ENCODE peak calls at places on chromosomes 4 and X, in four cellular contexts. One of them, this sample, is unnamed.

GRCh38 chr4:56252561-56253152 is 134.6 kb downstream of the AASDH start:
- DNase-seq in NCI-H1694 treated with DMSO at 0.1 percent for 48 hours: no peak
- DNase-seq in NAMALWA: no peak
- DNase-seq in HT1080: no peak
- DNase-seq in this sample: no peak

GRCh38 chr4:165720411-165721082 is 152.5 kb upstream of the TLL1 start:
- DNase-seq in NCI-H1694 treated with DMSO at 0.1 percent for 48 hours: no peak
- DNase-seq in NAMALWA: no peak
- DNase-seq in HT1080: no peak
- DNase-seq in this sample: no peak

GRCh38 chr4:35725131-35725530 is 519.2 kb downstream of the ARAP2 start:
- DNase-seq in NCI-H1694 treated with DMSO at 0.1 percent for 48 hours: no peak
- DNase-seq in NAMALWA: peak; percentile 28
- DNase-seq in HT1080: no peak
- DNase-seq in this sample: no peak

GRCh38 chr4:1072830-1073446 is 40.4 kb downstream of the RNF212 start:
- DNase-seq in NCI-H1694 treated with DMSO at 0.1 percent for 48 hours: peak; percentile 7
- DNase-seq in NAMALWA: peak; percentile 76
- DNase-seq in HT1080: peak; percentile 72
- DNase-seq in this sample: no peak

GRCh38 chrX:39487166-39488006 is 610.4 kb downstream of the BCOR start:
- DNase-seq in NCI-H1694 treated with DMSO at 0.1 percent for 48 hours: no peak
- DNase-seq in NAMALWA: no peak
- DNase-seq in HT1080: no peak
- DNase-seq in this sample: no peak

GRCh38 chr4:40897557-40898203 is 147.9 kb downstream of the NSUN7 start:
- DNase-seq in NCI-H1694 treated with DMSO at 0.1 percent for 48 hours: peak; percentile 50
- DNase-seq in NAMALWA: peak; percentile 72
- DNase-seq in HT1080: peak; percentile 58
- DNase-seq in this sample: peak; percentile 35

GRCh38 chr4:48799157-48799556 is 19.1 kb upstream of the FRYL start:
- DNase-seq in NCI-H1694 treated with DMSO at 0.1 percent for 48 hours: no peak
- DNase-seq in NAMALWA: no peak
- DNase-seq in HT1080: peak; percentile 25
- DNase-seq in this sample: no peak

GRCh38 chr4:37936889-37937498 is 23.2 kb upstream of the PTTG2 start:
- DNase-seq in NCI-H1694 treated with DMSO at 0.1 percent for 48 hours: no peak
- DNase-seq in NAMALWA: no peak
- DNase-seq in HT1080: no peak
- DNase-seq in this sample: no peak

GRCh38 chr4:8295471-8295870 is 25.9 kb downstream of the HTRA3 start:
- DNase-seq in NCI-H1694 treated with DMSO at 0.1 percent for 48 hours: no peak
- DNase-seq in NAMALWA: no peak
- DNase-seq in HT1080: no peak
- DNase-seq in this sample: no peak

GRCh38 chrX:17692709-17693346 is 44.5 kb upstream of the SCML1 start:
- DNase-seq in NCI-H1694 treated with DMSO at 0.1 percent for 48 hours: no peak
- DNase-seq in NAMALWA: no peak
- DNase-seq in HT1080: peak; percentile 66
- DNase-seq in this sample: no peak

GRCh38 chr4:151627491-151627890 is 133.3 kb downstream of the GATB start:
- DNase-seq in NCI-H1694 treated with DMSO at 0.1 percent for 48 hours: no peak
- DNase-seq in NAMALWA: no peak
- DNase-seq in HT1080: peak; percentile 73
- DNase-seq in this sample: no peak

GRCh38 chr4:77025643-77026321 is 50.0 kb downstream of the CCNI start:
- DNase-seq in NCI-H1694 treated with DMSO at 0.1 percent for 48 hours: no peak
- DNase-seq in NAMALWA: no peak
- DNase-seq in HT1080: no peak
- DNase-seq in this sample: no peak

GRCh38 chr4:23166919-23167318 is 474.2 kb downstream of the GBA3 start:
- DNase-seq in NCI-H1694 treated with DMSO at 0.1 percent for 48 hours: no peak
- DNase-seq in NAMALWA: no peak
- DNase-seq in HT1080: no peak
- DNase-seq in this sample: no peak

GRCh38 chr4:98657531-98658286 is 702 bp downstream of the TSPAN5 start:
- DNase-seq in NCI-H1694 treated with DMSO at 0.1 percent for 48 hours: peak; percentile 60
- DNase-seq in NAMALWA: no peak
- DNase-seq in HT1080: peak; percentile 88
- DNase-seq in this sample: peak; percentile 65

GRCh38 chr4:4659871-4660651 is 118.2 kb upstream of the STX18 start:
- DNase-seq in NCI-H1694 treated with DMSO at 0.1 percent for 48 hours: no peak
- DNase-seq in NAMALWA: no peak
- DNase-seq in HT1080: peak; percentile 97
- DNase-seq in this sample: no peak

GRCh38 chrX:45781901-45782553 is 581.4 kb upstream of the DIPK2B start:
- DNase-seq in NCI-H1694 treated with DMSO at 0.1 percent for 48 hours: no peak
- DNase-seq in NAMALWA: no peak
- DNase-seq in HT1080: peak; percentile 76
- DNase-seq in this sample: no peak

GRCh38 chrX:39736219-39737211 is 361.2 kb downstream of the BCOR start:
- DNase-seq in NCI-H1694 treated with DMSO at 0.1 percent for 48 hours: no peak
- DNase-seq in NAMALWA: no peak
- DNase-seq in HT1080: peak; percentile 81
- DNase-seq in this sample: no peak

GRCh38 chr4:144583658-144584057 is 62.3 kb upstream of the HHIP start:
- DNase-seq in NCI-H1694 treated with DMSO at 0.1 percent for 48 hours: no peak
- DNase-seq in NAMALWA: no peak
- DNase-seq in HT1080: peak; percentile 62
- DNase-seq in this sample: no peak

GRCh38 chr4:140168474-140168873 is 14.5 kb upstream of the MAML3 start:
- DNase-seq in NCI-H1694 treated with DMSO at 0.1 percent for 48 hours: no peak
- DNase-seq in NAMALWA: no peak
- DNase-seq in HT1080: no peak
- DNase-seq in this sample: no peak

GRCh38 chr4:128582319-128582948 is 227.1 kb upstream of the JADE1 start:
- DNase-seq in NCI-H1694 treated with DMSO at 0.1 percent for 48 hours: no peak
- DNase-seq in NAMALWA: no peak
- DNase-seq in HT1080: no peak
- DNase-seq in this sample: no peak

GRCh38 chr4:14943749-14944148 is 58.5 kb upstream of the CPEB2 start:
- DNase-seq in NCI-H1694 treated with DMSO at 0.1 percent for 48 hours: no peak
- DNase-seq in NAMALWA: no peak
- DNase-seq in HT1080: no peak
- DNase-seq in this sample: no peak

GRCh38 chrX:54633641-54634040 is 103.6 kb downstream of the GNL3L start:
- DNase-seq in NCI-H1694 treated with DMSO at 0.1 percent for 48 hours: no peak
- DNase-seq in NAMALWA: no peak
- DNase-seq in HT1080: no peak
- DNase-seq in this sample: no peak

GRCh38 chr4:151669990-151670389 is 90.8 kb downstream of the GATB start:
- DNase-seq in NCI-H1694 treated with DMSO at 0.1 percent for 48 hours: no peak
- DNase-seq in NAMALWA: no peak
- DNase-seq in HT1080: no peak
- DNase-seq in this sample: no peak

GRCh38 chrX:153646620-153647373 is at the start of gene DUSP9:
- DNase-seq in NCI-H1694 treated with DMSO at 0.1 percent for 48 hours: no peak
- DNase-seq in NAMALWA: no peak
- DNase-seq in HT1080: no peak
- DNase-seq in this sample: no peak

GRCh38 chr4:7190278-7190594 is 2.1 kb upstream of the SORCS2 start:
- DNase-seq in NCI-H1694 treated with DMSO at 0.1 percent for 48 hours: no peak
- DNase-seq in NAMALWA: no peak
- DNase-seq in HT1080: no peak
- DNase-seq in this sample: no peak

GRCh38 chr4:175373031-175373430 is 439.0 kb downstream of the GPM6A start:
- DNase-seq in NCI-H1694 treated with DMSO at 0.1 percent for 48 hours: no peak
- DNase-seq in NAMALWA: no peak
- DNase-seq in HT1080: no peak
- DNase-seq in this sample: no peak

GRCh38 chr4:26346203-26346620 is 25.4 kb downstream of the RBPJ start:
- DNase-seq in NCI-H1694 treated with DMSO at 0.1 percent for 48 hours: no peak
- DNase-seq in NAMALWA: no peak
- DNase-seq in HT1080: no peak
- DNase-seq in this sample: no peak

GRCh38 chr4:157977086-157977485 is 195.7 kb downstream of the GASK1B start:
- DNase-seq in NCI-H1694 treated with DMSO at 0.1 percent for 48 hours: no peak
- DNase-seq in NAMALWA: no peak
- DNase-seq in HT1080: no peak
- DNase-seq in this sample: no peak

GRCh38 chr4:18980516-18981233 is 959.1 kb upstream of the LCORL start:
- DNase-seq in NCI-H1694 treated with DMSO at 0.1 percent for 48 hours: no peak
- DNase-seq in NAMALWA: peak; percentile 41
- DNase-seq in HT1080: peak; percentile 51
- DNase-seq in this sample: no peak

GRCh38 chr4:152628128-152628527 is 51.7 kb downstream of the TMEM154 start:
- DNase-seq in NCI-H1694 treated with DMSO at 0.1 percent for 48 hours: no peak
- DNase-seq in NAMALWA: no peak
- DNase-seq in HT1080: no peak
- DNase-seq in this sample: peak; percentile 22

GRCh38 chr4:137705171-137705783 is 173.0 kb upstream of the PCDH18 start:
- DNase-seq in NCI-H1694 treated with DMSO at 0.1 percent for 48 hours: no peak
- DNase-seq in NAMALWA: no peak
- DNase-seq in HT1080: no peak
- DNase-seq in this sample: no peak

GRCh38 chr4:99200148-99200547 is 18.9 kb downstream of the ADH6 start:
- DNase-seq in NCI-H1694 treated with DMSO at 0.1 percent for 48 hours: no peak
- DNase-seq in NAMALWA: no peak
- DNase-seq in HT1080: no peak
- DNase-seq in this sample: no peak

This sample was measured in nucleus accumbens.